ENCODE peak calls at places on chromosomes 16 and 17, in six cellular contexts. One of them, this sample, is unnamed.

GRCh38 chr17:21687136-21687953 is 5.0 kb upstream of the KCNJ18 start:
- DNase-seq in IMR-90: no peak
- DNase-seq in neuronal stem cell: no peak
- DNase-seq in H9: no peak
- DNase-seq in mesenchymal stem cell: no peak
- DNase-seq in H1: no peak
- DNase-seq in this sample: no peak

GRCh38 chr17:41131979-41132378 is 8.0 kb upstream of the KRTAP4-12 start:
- DNase-seq in IMR-90: peak; percentile 67
- DNase-seq in neuronal stem cell: no peak
- DNase-seq in H9: no peak
- DNase-seq in mesenchymal stem cell: no peak
- DNase-seq in H1: no peak
- DNase-seq in this sample: peak; percentile 73

GRCh38 chr17:4594406-4595349 is 10.3 kb downstream of the SMTNL2 start:
- DNase-seq in IMR-90: no peak
- DNase-seq in neuronal stem cell: no peak
- DNase-seq in H9: peak; percentile 90
- DNase-seq in mesenchymal stem cell: no peak
- DNase-seq in H1: no peak
- DNase-seq in this sample: peak; percentile 33

GRCh38 chr17:5819921-5820685 is 235.8 kb upstream of the NLRP1 start:
- DNase-seq in IMR-90: no peak
- DNase-seq in neuronal stem cell: no peak
- DNase-seq in H9: peak; percentile 24
- DNase-seq in mesenchymal stem cell: no peak
- DNase-seq in H1: no peak
- DNase-seq in this sample: no peak

GRCh38 chr17:44204453-44204882 is 4.8 kb upstream of the ATXN7L3 start:
- DNase-seq in IMR-90: peak; percentile 61
- DNase-seq in neuronal stem cell: no peak
- DNase-seq in H9: no peak
- DNase-seq in mesenchymal stem cell: peak; percentile 68
- DNase-seq in H1: no peak
- DNase-seq in this sample: no peak

GRCh38 chr17:77371117-77371887 is 230.5 kb downstream of the SEC14L1 start:
- DNase-seq in IMR-90: peak; percentile 50
- DNase-seq in neuronal stem cell: no peak
- DNase-seq in H9: no peak
- DNase-seq in mesenchymal stem cell: peak; percentile 76
- DNase-seq in H1: no peak
- DNase-seq in this sample: no peak

GRCh38 chr17:34163681-34164080 is 91.4 kb upstream of the CCL2 start:
- DNase-seq in IMR-90: peak; percentile 16
- DNase-seq in neuronal stem cell: peak; percentile 9
- DNase-seq in H9: peak; percentile 75
- DNase-seq in mesenchymal stem cell: no peak
- DNase-seq in H1: no peak
- DNase-seq in this sample: no peak

GRCh38 chr17:35900693-35901487 is 20.7 kb upstream of the CCL5 start:
- DNase-seq in IMR-90: no peak
- DNase-seq in neuronal stem cell: no peak
- DNase-seq in H9: no peak
- DNase-seq in mesenchymal stem cell: peak; percentile 58
- DNase-seq in H1: no peak
- DNase-seq in this sample: peak; percentile 82

GRCh38 chr17:1604831-1605528 is 23.7 kb downstream of the SLC43A2 start:
- DNase-seq in IMR-90: no peak
- DNase-seq in neuronal stem cell: no peak
- DNase-seq in H9: peak; percentile 65
- DNase-seq in mesenchymal stem cell: no peak
- DNase-seq in H1: no peak
- DNase-seq in this sample: peak; percentile 87

GRCh38 chr17:57387575-57387974 is 131.3 kb downstream of the MSI2 start:
- DNase-seq in IMR-90: no peak
- DNase-seq in neuronal stem cell: no peak
- DNase-seq in H9: no peak
- DNase-seq in mesenchymal stem cell: no peak
- DNase-seq in H1: no peak
- DNase-seq in this sample: no peak
- H2AFZ ChIP-seq in IMR-90: no peak overlapping the region
- H2AFZ ChIP-seq in neuronal stem cell: no peak overlapping the region
- H2AFZ ChIP-seq in H9: no peak overlapping the region
- H2AFZ ChIP-seq in mesenchymal stem cell: no peak overlapping the region
- H2AFZ ChIP-seq in H1: no peak overlapping the region
- H2AFZ ChIP-seq in this sample: no peak overlapping the region

GRCh38 chr16:56048425-56049100 is 142.7 kb upstream of the GNAO1 start:
- DNase-seq in IMR-90: no peak
- DNase-seq in neuronal stem cell: no peak
- DNase-seq in H9: no peak
- DNase-seq in mesenchymal stem cell: no peak
- DNase-seq in H1: no peak
- DNase-seq in this sample: peak; percentile 4
- H3K4ac ChIP-seq in IMR-90: no peak overlapping the region
- H3K4ac ChIP-seq in neuronal stem cell: no peak overlapping the region
- H3K4ac ChIP-seq in H9: no peak overlapping the region
- H3K4ac ChIP-seq in mesenchymal stem cell: no peak overlapping the region
- H3K4ac ChIP-seq in H1: no peak overlapping the region
- H3K4ac ChIP-seq in this sample: no peak overlapping the region

DNA sequence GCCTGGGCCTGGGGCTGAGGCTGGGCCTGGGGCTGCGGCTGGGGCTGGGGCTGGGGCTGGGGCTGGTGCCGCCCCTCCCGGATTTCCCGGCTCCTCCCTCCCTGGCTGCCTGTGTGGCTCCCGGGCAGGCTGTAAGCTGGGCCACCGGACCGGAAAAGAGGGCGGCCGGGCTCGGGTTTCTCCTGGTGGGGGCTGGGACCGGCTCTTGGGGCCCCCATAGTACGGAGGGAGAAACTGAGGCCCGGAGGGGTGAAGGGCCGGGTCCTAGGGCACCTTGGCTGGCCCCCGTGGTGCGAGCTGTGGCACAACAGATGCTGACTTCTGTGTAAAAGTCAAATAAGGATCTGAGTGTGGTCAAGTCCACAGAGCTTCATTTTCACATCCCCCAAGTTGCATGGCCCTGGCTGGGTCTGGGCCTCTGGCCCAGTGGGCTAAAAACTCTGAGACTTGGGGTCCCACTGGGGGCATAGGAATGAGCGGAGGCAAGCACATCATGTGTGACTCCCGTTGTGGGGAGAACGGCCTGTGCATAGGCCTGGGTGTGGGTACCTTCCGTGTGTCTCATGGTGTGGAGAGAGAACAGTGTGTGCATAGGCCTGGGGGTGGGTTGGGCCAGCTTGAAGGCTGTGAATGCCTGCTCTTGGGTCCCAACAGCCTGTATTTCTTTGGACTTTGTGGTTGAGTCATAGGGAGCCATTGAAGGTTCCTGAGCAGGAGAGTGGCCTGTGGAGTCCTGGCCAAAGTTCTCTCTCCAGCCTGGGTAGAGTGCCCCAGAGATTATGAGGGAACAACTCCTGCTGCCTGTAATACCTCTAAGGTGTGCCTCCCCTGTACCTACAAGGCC is 123.9 kb upstream of the CIBAR2 start:
- DNase-seq in IMR-90: no peak
- DNase-seq in neuronal stem cell: no peak
- DNase-seq in H9: no peak
- DNase-seq in mesenchymal stem cell: peak; percentile 67
- DNase-seq in H1: no peak
- DNase-seq in this sample: no peak
- H2BK120ac ChIP-seq in IMR-90: peak overlapping the region; percentile 91
- H2BK120ac ChIP-seq in neuronal stem cell: peak overlapping the region; percentile 24
- H2BK120ac ChIP-seq in H9: no peak overlapping the region
- H2BK120ac ChIP-seq in mesenchymal stem cell: peak overlapping the region; percentile 96
- H2BK120ac ChIP-seq in H1: peak overlapping the region; percentile 44
- H2BK120ac ChIP-seq in this sample: peak overlapping the region; percentile 59

DNA sequence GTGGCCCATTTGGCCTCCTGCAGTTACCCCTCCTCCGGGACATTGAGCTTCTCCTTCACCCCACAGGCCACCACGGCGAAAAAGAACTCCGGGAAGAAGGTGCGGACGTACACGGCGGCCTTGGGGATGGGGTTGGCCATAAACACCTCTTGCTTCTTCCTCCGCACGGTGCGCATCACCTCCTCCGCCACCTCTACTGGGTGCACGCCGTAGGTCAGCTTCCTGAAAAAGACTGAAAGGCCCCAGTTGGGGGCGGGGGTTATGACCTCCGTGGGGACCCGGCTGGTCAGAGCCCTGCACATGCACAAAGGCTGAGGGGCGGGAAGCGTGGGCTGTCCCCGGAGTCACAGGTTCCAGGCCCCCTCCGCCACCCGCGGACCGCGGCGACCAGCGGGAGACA is 19.9 kb downstream of the DHRS7C start:
- DNase-seq in IMR-90: no peak
- DNase-seq in neuronal stem cell: no peak
- DNase-seq in H9: no peak
- DNase-seq in mesenchymal stem cell: no peak
- DNase-seq in H1: no peak
- DNase-seq in this sample: no peak
- H2AFZ ChIP-seq in IMR-90: no peak overlapping the region
- H2AFZ ChIP-seq in neuronal stem cell: no peak overlapping the region
- H2AFZ ChIP-seq in H9: no peak overlapping the region
- H2AFZ ChIP-seq in mesenchymal stem cell: no peak overlapping the region
- H2AFZ ChIP-seq in H1: no peak overlapping the region
- H2AFZ ChIP-seq in this sample: no peak overlapping the region